ENCODE peak calls at places on chromosomes 13 and 19, in four cellular contexts. One of them, this sample, is unnamed.

GRCh38 chr13:107450426-107450825 is 764.9 kb downstream of the LIG4 start:
- DNase-seq in GM12878: no peak
- DNase-seq in NT2/D1: no peak
- DNase-seq in H1: no peak
- DNase-seq in this sample: no peak

GRCh38 chr13:109883181-109884180 is 97.1 kb upstream of the IRS2 start:
- DNase-seq in GM12878: no peak
- DNase-seq in NT2/D1: no peak
- DNase-seq in H1: no peak
- DNase-seq in this sample: no peak

GRCh38 chr19:51366999-51367564 is 894 bp upstream of the ETFB start:
- DNase-seq in GM12878: no peak
- DNase-seq in NT2/D1: no peak
- DNase-seq in H1: no peak
- DNase-seq in this sample: no peak

GRCh38 chr13:110341445-110342247 is 34.6 kb downstream of the COL4A2 start:
- DNase-seq in GM12878: no peak
- DNase-seq in NT2/D1: no peak
- DNase-seq in H1: no peak
- DNase-seq in this sample: no peak

GRCh38 chr19:4597975-4598671 is 38.6 kb upstream of the SEMA6B start:
- DNase-seq in GM12878: no peak
- DNase-seq in NT2/D1: peak
- DNase-seq in H1: no peak
- DNase-seq in this sample: no peak

GRCh38 chr19:12669272-12670158 is 2.9 kb downstream of the WDR83 start:
- DNase-seq in GM12878: peak
- DNase-seq in NT2/D1: peak
- DNase-seq in H1: no peak
- DNase-seq in this sample: peak

GRCh38 chr19:18262917-18263316 is 11.3 kb downstream of the IQCN start:
- DNase-seq in GM12878: no peak
- DNase-seq in NT2/D1: no peak
- DNase-seq in H1: no peak
- DNase-seq in this sample: no peak

GRCh38 chr19:17681505-17682125 is 6.5 kb downstream of the UNC13A start:
- DNase-seq in GM12878: no peak
- DNase-seq in NT2/D1: no peak
- DNase-seq in H1: no peak
- DNase-seq in this sample: no peak

GRCh38 chr19:3012522-3013260 is 16.4 kb downstream of the TLE2 start:
- DNase-seq in GM12878: no peak
- DNase-seq in NT2/D1: no peak
- DNase-seq in H1: no peak
- DNase-seq in this sample: no peak

GRCh38 chr13:40776681-40777165 is 5.7 kb upstream of the MRPS31 start:
- DNase-seq in GM12878: no peak
- DNase-seq in NT2/D1: no peak
- DNase-seq in H1: no peak
- DNase-seq in this sample: no peak

GRCh38 chr13:41268764-41269163 is 5.4 kb upstream of the MTRF1 start:
- DNase-seq in GM12878: no peak
- DNase-seq in NT2/D1: peak
- DNase-seq in H1: no peak
- DNase-seq in this sample: no peak

GRCh38 chr19:1425102-1425842 is 12.9 kb upstream of the RPS15 start:
- DNase-seq in GM12878: no peak
- DNase-seq in NT2/D1: no peak
- DNase-seq in H1: no peak
- DNase-seq in this sample: no peak

GRCh38 chr19:31502536-31503170 is 153.4 kb upstream of the TSHZ3 start:
- DNase-seq in GM12878: no peak
- DNase-seq in NT2/D1: no peak
- DNase-seq in H1: no peak
- DNase-seq in this sample: no peak

GRCh38 chr19:3065675-3066357 is 3.5 kb upstream of the TLE5 start:
- DNase-seq in GM12878: peak
- DNase-seq in NT2/D1: no peak
- DNase-seq in H1: no peak
- DNase-seq in this sample: peak

GRCh38 chr13:23673354-23673753 is 103.1 kb downstream of the TNFRSF19 start:
- DNase-seq in GM12878: no peak
- DNase-seq in NT2/D1: no peak
- DNase-seq in H1: no peak
- DNase-seq in this sample: no peak

GRCh38 chr13:107864543-107865460 is 350.5 kb downstream of the LIG4 start:
- DNase-seq in GM12878: no peak
- DNase-seq in NT2/D1: peak
- DNase-seq in H1: no peak
- DNase-seq in this sample: peak

GRCh38 chr19:31339405-31339804 is 9.8 kb downstream of the TSHZ3 start:
- DNase-seq in GM12878: no peak
- DNase-seq in NT2/D1: no peak
- DNase-seq in H1: no peak
- DNase-seq in this sample: no peak

GRCh38 chr19:3798137-3798536 is 12.0 kb upstream of the MATK start:
- DNase-seq in GM12878: no peak
- DNase-seq in NT2/D1: no peak
- DNase-seq in H1: no peak
- DNase-seq in this sample: no peak

GRCh38 chr19:11168568-11168967 is 13.0 kb upstream of the SPC24 start:
- DNase-seq in GM12878: no peak
- DNase-seq in NT2/D1: no peak
- DNase-seq in H1: no peak
- DNase-seq in this sample: no peak

GRCh38 chr13:111115051-111115840 is at the start of gene ARHGEF7:
- DNase-seq in GM12878: no peak
- DNase-seq in NT2/D1: no peak
- DNase-seq in H1: no peak
- DNase-seq in this sample: no peak

GRCh38 chr19:14333101-14333871 is 48.0 kb upstream of the ADGRE5 start:
- DNase-seq in GM12878: no peak
- DNase-seq in NT2/D1: peak
- DNase-seq in H1: no peak
- DNase-seq in this sample: no peak

GRCh38 chr13:75414036-75414827 is 67.7 kb downstream of the TBC1D4 start:
- DNase-seq in GM12878: no peak
- DNase-seq in NT2/D1: no peak
- DNase-seq in H1: no peak
- DNase-seq in this sample: no peak

GRCh38 chr19:55312621-55313117 is 12.5 kb downstream of the TMEM150B start:
- DNase-seq in GM12878: no peak
- DNase-seq in NT2/D1: no peak
- DNase-seq in H1: no peak
- DNase-seq in this sample: no peak

GRCh38 chr13:32587014-32587773 is 942 bp downstream of the PDS5B start:
- DNase-seq in GM12878: no peak
- DNase-seq in NT2/D1: no peak
- DNase-seq in H1: no peak
- DNase-seq in this sample: peak

GRCh38 chr13:75934889-75935288 is 298.8 kb downstream of the LMO7 start:
- DNase-seq in GM12878: no peak
- DNase-seq in NT2/D1: no peak
- DNase-seq in H1: no peak
- DNase-seq in this sample: no peak

GRCh38 chr13:93959796-93960533 is 519.5 kb downstream of the DCT start:
- DNase-seq in GM12878: no peak
- DNase-seq in NT2/D1: no peak
- DNase-seq in H1: no peak
- DNase-seq in this sample: no peak

GRCh38 chr19:2325261-2326046 is 2.9 kb downstream of the LSM7 start:
- DNase-seq in GM12878: no peak
- DNase-seq in NT2/D1: no peak
- DNase-seq in H1: no peak
- DNase-seq in this sample: no peak

GRCh38 chr13:33799950-33800592 is 17.9 kb upstream of the RFC3 start:
- DNase-seq in GM12878: no peak
- DNase-seq in NT2/D1: no peak
- DNase-seq in H1: no peak
- DNase-seq in this sample: peak

GRCh38 chr13:100611678-100612492 is 23.3 kb upstream of the GGACT start:
- DNase-seq in GM12878: no peak
- DNase-seq in NT2/D1: no peak
- DNase-seq in H1: no peak
- DNase-seq in this sample: no peak

GRCh38 chr13:107808388-107808787 is 406.9 kb downstream of the LIG4 start:
- DNase-seq in GM12878: no peak
- DNase-seq in NT2/D1: no peak
- DNase-seq in H1: no peak
- DNase-seq in this sample: no peak

GRCh38 chr13:42832341-42833153 is 51.2 kb downstream of the FAM216B start:
- DNase-seq in GM12878: no peak
- DNase-seq in NT2/D1: no peak
- DNase-seq in H1: no peak
- DNase-seq in this sample: peak

GRCh38 chr13:79434578-79434977 is 28.5 kb upstream of the RBM26 start:
- DNase-seq in GM12878: no peak
- DNase-seq in NT2/D1: no peak
- DNase-seq in H1: no peak
- DNase-seq in this sample: no peak

GRCh38 chr13:91813255-91813654 is 414.8 kb downstream of the GPC5 start:
- DNase-seq in GM12878: no peak
- DNase-seq in NT2/D1: no peak
- DNase-seq in H1: no peak
- DNase-seq in this sample: no peak

GRCh38 chr13:51769455-51770127 is 34.4 kb downstream of the DHRS12 start:
- DNase-seq in GM12878: no peak
- DNase-seq in NT2/D1: no peak
- DNase-seq in H1: no peak
- DNase-seq in this sample: no peak

GRCh38 chr19:44602071-44602470 is 11.3 kb upstream of the IGSF23 start:
- DNase-seq in GM12878: no peak
- DNase-seq in NT2/D1: no peak
- DNase-seq in H1: no peak
- DNase-seq in this sample: no peak
- TF ChIP-seq SUZ12 in GM12878: no peak
- TF ChIP-seq SUZ12 in NT2/D1: no peak
- TF ChIP-seq SUZ12 in H1: no peak
- TF ChIP-seq SUZ12 in this sample: no peak

GRCh38 chr13:30318026-30318425 is 10.7 kb upstream of the KATNAL1 start:
- DNase-seq in GM12878: no peak
- DNase-seq in NT2/D1: no peak
- DNase-seq in H1: no peak
- DNase-seq in this sample: no peak
- TF ChIP-seq YY1 in GM12878: no peak
- TF ChIP-seq YY1 in NT2/D1: no peak
- TF ChIP-seq YY1 in H1: no peak
- TF ChIP-seq YY1 in this sample: no peak

GRCh38 chr19:16325161-16325527 is 518 bp downstream of the KLF2 start:
- DNase-seq in GM12878: no peak
- DNase-seq in NT2/D1: no peak
- DNase-seq in H1: no peak
- DNase-seq in this sample: no peak
- TF ChIP-seq SUZ12 in GM12878: no peak
- TF ChIP-seq SUZ12 in NT2/D1: no peak
- TF ChIP-seq SUZ12 in H1: peak
- TF ChIP-seq SUZ12 in this sample: no peak

DNA sequence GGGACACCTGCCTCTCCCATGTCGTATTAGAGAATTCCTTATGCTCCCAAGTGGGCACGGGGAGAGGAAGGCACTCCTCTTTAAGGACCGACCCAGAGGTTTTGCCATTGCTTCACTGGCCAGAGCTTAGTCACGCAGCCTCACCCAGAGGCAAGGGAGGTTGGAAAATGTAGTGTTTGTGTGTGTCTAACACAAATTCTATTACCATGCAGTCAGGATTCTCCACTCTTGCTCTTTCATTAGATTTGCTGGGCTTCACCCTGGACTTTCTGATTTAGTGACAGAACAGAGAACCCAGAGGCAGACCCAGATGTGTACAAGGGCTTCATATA is 14.6 kb upstream of the NCCRP1 start:
- DNase-seq in GM12878: no peak
- DNase-seq in NT2/D1: no peak
- DNase-seq in H1: no peak
- DNase-seq in this sample: no peak
- TF ChIP-seq YY1 in GM12878: no peak
- TF ChIP-seq YY1 in NT2/D1: no peak
- TF ChIP-seq YY1 in H1: no peak
- TF ChIP-seq YY1 in this sample: no peak

DNA sequence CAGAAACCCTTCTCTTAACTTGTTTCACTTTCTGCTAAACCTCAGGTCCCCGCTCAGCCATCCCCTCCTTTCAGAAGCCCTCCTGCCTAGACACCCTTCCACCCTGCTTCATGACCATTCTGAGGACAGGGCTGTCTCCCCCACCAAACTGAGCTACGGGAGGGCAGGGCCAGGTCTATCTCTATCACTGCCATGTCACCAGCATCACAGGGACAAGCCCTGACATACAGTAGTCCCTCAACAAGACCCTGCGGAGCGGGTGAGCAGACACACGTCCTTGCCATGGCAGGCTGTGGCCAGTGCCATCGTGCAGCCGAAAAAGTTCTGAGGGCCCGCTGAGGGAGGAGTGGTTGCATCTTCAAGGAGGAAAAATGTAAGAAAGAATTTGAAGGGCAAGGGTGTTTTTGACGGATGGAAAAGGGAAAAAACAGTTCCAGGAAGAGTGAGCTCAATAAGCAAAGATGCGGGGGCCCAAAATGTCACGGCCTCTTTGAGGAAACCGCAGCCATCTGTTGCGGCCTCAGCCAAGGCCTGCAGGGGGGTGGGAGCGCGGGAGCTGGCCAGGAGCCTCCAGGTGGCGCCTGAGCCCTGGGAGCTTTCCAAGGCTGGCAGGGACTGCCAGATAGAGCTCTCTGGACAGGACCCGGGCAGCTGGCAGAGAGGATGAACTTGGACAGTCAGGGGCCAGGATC is 8.1 kb downstream of the PTGIR start:
- DNase-seq in GM12878: no peak
- DNase-seq in NT2/D1: no peak
- DNase-seq in H1: no peak
- DNase-seq in this sample: peak
- TF ChIP-seq SUZ12 in GM12878: no peak
- TF ChIP-seq SUZ12 in NT2/D1: no peak
- TF ChIP-seq SUZ12 in H1: no peak
- TF ChIP-seq SUZ12 in this sample: no peak

GRCh38 chr19:37009871-37010270 is 68.4 kb upstream of the ZNF420 start:
- DNase-seq in GM12878: no peak
- DNase-seq in NT2/D1: no peak
- DNase-seq in H1: no peak
- DNase-seq in this sample: no peak

GRCh38 chr19:37012093-37012745 is 66.0 kb upstream of the ZNF420 start:
- DNase-seq in GM12878: no peak
- DNase-seq in NT2/D1: no peak
- DNase-seq in H1: no peak
- DNase-seq in this sample: no peak

GRCh38 chr19:37007587-37008220 is 70.5 kb upstream of the ZNF420 start:
- DNase-seq in GM12878: no peak
- DNase-seq in NT2/D1: peak
- DNase-seq in H1: peak
- DNase-seq in this sample: no peak
- TF ChIP-seq YY1 in GM12878: no peak
- TF ChIP-seq YY1 in NT2/D1: no peak
- TF ChIP-seq YY1 in H1: no peak
- TF ChIP-seq YY1 in this sample: no peak